ENCODE peak calls at places on chromosomes 16 and 17, in nine cellular contexts. J, Z, T, F, H, C, E, O and D are unnamed samples.

GRCh38 chr17:42675348-42675983 is 1.3 kb downstream of the PLEKHH3 start:
- DNase-seq in J (no peak), Z (no peak), T (no peak), F (no peak), H (no peak), C (no peak), E (peak), O (no peak), D (peak)

GRCh38 chr17:78337244-78338109 is 22.4 kb downstream of the SOCS3 start:
- DNase-seq in J (peak), Z (no peak), T (no peak), F (no peak), H (no peak), C (peak), E (no peak), O (no peak), D (no peak)

GRCh38 chr16:67192781-67193260 is 866 bp downstream of the E2F4 start:
- DNase-seq in J (no peak), Z (no peak), T (no peak), F (no peak), H (no peak), C (no peak), E (no peak), O (no peak), D (no peak)

GRCh38 chr17:13415877-13416416 is 185.8 kb downstream of the HS3ST3A1 start:
- DNase-seq in J (no peak), Z (no peak), T (no peak), F (no peak), H (peak), C (no peak), E (peak), O (peak), D (peak)

GRCh38 chr17:67289174-67289876 is 44.3 kb upstream of the HELZ start:
- DNase-seq in J (no peak), Z (no peak), T (no peak), F (no peak), H (no peak), C (no peak), E (no peak), O (no peak), D (peak)

GRCh38 chr17:57004944-57005579 is 27.1 kb downstream of the SCPEP1 start:
- DNase-seq in J (peak), Z (no peak), T (no peak), F (no peak), H (no peak), C (peak), E (no peak), O (peak), D (no peak)

GRCh38 chr16:65547799-65548446 is 426.1 kb upstream of the CDH11 start:
- DNase-seq in J (no peak), Z (no peak), T (no peak), F (no peak), H (no peak), C (no peak), E (no peak), O (no peak), D (peak)

GRCh38 chr17:9254841-9255240 is 233.5 kb downstream of the NTN1 start:
- DNase-seq in J (no peak), Z (no peak), T (no peak), F (no peak), H (no peak), C (no peak), E (no peak), O (no peak), D (no peak)

GRCh38 chr17:41957058-41957868 is 9.3 kb upstream of the CNP start:
- DNase-seq in J (no peak), Z (no peak), T (no peak), F (no peak), H (no peak), C (no peak), E (no peak), O (no peak), D (no peak)

GRCh38 chr17:65108152-65108551 is 29.0 kb upstream of the RGS9 start:
- DNase-seq in J (no peak), Z (no peak), T (no peak), F (no peak), H (no peak), C (no peak), E (no peak), O (no peak), D (no peak)

GRCh38 chr16:1154887-1155331 is 2.0 kb downstream of the CACNA1H start:
- DNase-seq in J (no peak), Z (no peak), T (no peak), F (no peak), H (no peak), C (no peak), E (no peak), O (no peak), D (no peak)